ENCODE peak calls at places on chromosomes 2 and 18, in seven cellular contexts. N is tibial artery; C is A549; A is heart right ventricle; R is heart left ventricle; Q is CD8-positive, alpha-beta T cell; U is transverse colon. I is an unnamed sample.

GRCh38 chr2:84395819-84396218 is 63.3 kb downstream of the SUCLG1 start:
- DNase-seq in C (no peak), R (no peak), A (no peak), Q (no peak), U (no peak), N (no peak), I (no peak)

GRCh38 chr2:70696142-70696541 is 71.9 kb downstream of the ADD2 start:
- DNase-seq in N (peak; percentile 16), C (no peak), Q (no peak), R (no peak), A (no peak), U (no peak), I (no peak)

GRCh38 chr2:35510641-35511040 is 844.9 kb upstream of the CRIM1 start:
- DNase-seq in A (no peak), C (no peak), R (no peak), U (no peak), N (no peak), Q (no peak), I (no peak)

GRCh38 chr2:224546926-224547325 is 38.2 kb downstream of the CUL3 start:
- DNase-seq in N (no peak), Q (no peak), R (no peak), A (no peak), U (no peak), C (no peak), I (no peak)

GRCh38 chr2:225319872-225320271 is 79.6 kb upstream of the NYAP2 start:
- DNase-seq in Q (no peak), R (no peak), A (no peak), N (no peak), U (no peak), C (no peak), I (no peak)

GRCh38 chr18:8911408-8912340 is 190.8 kb upstream of the NDUFV2 start:
- DNase-seq in C (no peak), A (no peak), R (no peak), U (no peak), Q (no peak), N (no peak), I (no peak)

GRCh38 chr18:39596216-39596615 is 2030.6 kb upstream of the CELF4 start:
- DNase-seq in A (no peak), R (no peak), N (no peak), U (no peak), Q (no peak), C (no peak), I (no peak)

GRCh38 chr2:161033059-161033660 is 127.1 kb upstream of the TANK start:
- DNase-seq in U (no peak), A (no peak), Q (no peak), R (no peak), C (no peak), N (no peak), I (no peak)

GRCh38 chr2:10960606-10961489 is 49.1 kb downstream of the KCNF1 start:
- DNase-seq in R (no peak), C (no peak), Q (no peak), U (no peak), N (no peak), A (no peak), I (peak; percentile 70)

GRCh38 chr2:118371500-118371899 is 283.2 kb downstream of the INSIG2 start:
- DNase-seq in Q (no peak), U (no peak), R (no peak), A (no peak), N (no peak), C (peak; percentile 44), I (no peak)

GRCh38 chr2:28437918-28438317 is 45.3 kb downstream of the FOSL2 start:
- DNase-seq in U (no peak), A (no peak), N (peak; percentile 41), C (no peak), R (no peak), Q (no peak), I (no peak)

GRCh38 chr18:33761363-33761762 is 183.3 kb downstream of the ASXL3 start:
- DNase-seq in A (no peak), N (no peak), R (no peak), Q (no peak), U (no peak), C (peak; percentile 4), I (no peak)

GRCh38 chr18:3458952-3459853 is 9.2 kb downstream of the TGIF1 start:
- DNase-seq in N (no peak), U (no peak), C (peak; percentile 88), A (no peak), R (no peak), Q (no peak), I (no peak)

GRCh38 chr2:202286595-202286994 is 21.0 kb downstream of the NOP58 start:
- DNase-seq in R (no peak), A (no peak), Q (no peak), C (no peak), U (no peak), N (no peak), I (no peak)

GRCh38 chr2:218743072-218743471 is 32.4 kb downstream of the TTLL4 start:
- DNase-seq in U (no peak), R (no peak), C (no peak), Q (no peak), N (no peak), A (no peak), I (no peak)

GRCh38 chr2:32838949-32839348 is 107.8 kb upstream of the LTBP1 start:
- DNase-seq in N (no peak), U (no peak), C (no peak), Q (no peak), R (no peak), A (no peak), I (no peak)

GRCh38 chr18:9366126-9366714 is 31.6 kb downstream of the TWSG1 start:
- DNase-seq in U (peak; percentile 18), A (no peak), Q (no peak), R (peak; percentile 33), C (peak; percentile 35), N (no peak), I (no peak)

GRCh38 chr2:41853427-41854191 is 194.2 kb upstream of the PKDCC start:
- DNase-seq in N (no peak), R (peak; percentile 23), C (peak; percentile 77), Q (no peak), U (peak; percentile 51), A (no peak), I (no peak)

GRCh38 chr2:166539340-166540162 is 45.5 kb upstream of the SCN7A start:
- DNase-seq in C (peak; percentile 62), R (no peak), N (no peak), U (no peak), Q (no peak), A (no peak), I (no peak)

GRCh38 chr2:19719540-19719939 is 182.2 kb downstream of the TTC32 start:
- DNase-seq in N (no peak), Q (no peak), C (no peak), R (no peak), A (no peak), U (no peak), I (no peak)

GRCh38 chr2:71226391-71226964 is 425 bp downstream of the PAIP2B start:
- DNase-seq in R (peak; percentile 54), N (no peak), U (peak; percentile 70), Q (no peak), A (peak; percentile 51), C (no peak), I (peak; percentile 83)

GRCh38 chr2:215138466-215138865 is at the start of gene ABCA12:
- DNase-seq in A (no peak), Q (no peak), C (no peak), U (no peak), N (no peak), R (no peak), I (no peak)

GRCh38 chr2:237706257-237706656 is 78.9 kb downstream of the LRRFIP1 start:
- DNase-seq in Q (no peak), C (no peak), N (no peak), U (no peak), R (no peak), A (no peak), I (no peak)

GRCh38 chr2:227774011-227774624 is 28.4 kb downstream of the SCYGR8 start:
- DNase-seq in A (no peak), U (no peak), C (peak; percentile 26), N (no peak), R (no peak), Q (no peak), I (no peak)

DNA sequence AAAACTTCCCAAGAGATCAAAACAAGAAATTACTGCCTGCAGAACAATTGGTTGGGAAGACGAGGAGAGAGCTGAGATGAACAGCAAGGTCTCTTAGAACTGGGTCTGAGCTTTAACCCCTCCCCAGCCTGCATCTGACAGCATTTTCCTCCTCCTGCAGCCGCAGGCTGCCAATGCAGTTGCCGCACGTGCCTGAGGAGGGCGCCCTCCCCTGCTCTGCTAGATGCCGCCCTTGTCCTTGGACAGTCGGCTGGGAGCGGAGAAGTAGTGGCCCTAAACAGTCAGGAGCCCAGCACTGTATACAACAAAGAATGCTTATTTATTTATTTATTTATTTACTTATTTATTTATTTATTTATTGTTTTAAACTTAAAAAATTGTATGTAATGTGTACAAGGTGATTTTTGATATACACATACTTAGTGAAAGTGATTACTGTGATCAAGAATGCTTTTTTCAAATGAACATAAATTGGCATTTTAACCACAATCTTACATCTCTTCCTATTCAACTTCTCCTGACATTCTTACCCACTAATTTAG is 776.4 kb downstream of the TSN start:
- DNase-seq in Q (no peak), N (no peak), C (no peak), A (peak; percentile 10), U (no peak), R (no peak), I (no peak)
- TF ChIP-seq CTCF in Q (no peak), N (no peak), C (no peak), A (peak; percentile 28), U (no peak), R (no peak), I (no peak)

DNA sequence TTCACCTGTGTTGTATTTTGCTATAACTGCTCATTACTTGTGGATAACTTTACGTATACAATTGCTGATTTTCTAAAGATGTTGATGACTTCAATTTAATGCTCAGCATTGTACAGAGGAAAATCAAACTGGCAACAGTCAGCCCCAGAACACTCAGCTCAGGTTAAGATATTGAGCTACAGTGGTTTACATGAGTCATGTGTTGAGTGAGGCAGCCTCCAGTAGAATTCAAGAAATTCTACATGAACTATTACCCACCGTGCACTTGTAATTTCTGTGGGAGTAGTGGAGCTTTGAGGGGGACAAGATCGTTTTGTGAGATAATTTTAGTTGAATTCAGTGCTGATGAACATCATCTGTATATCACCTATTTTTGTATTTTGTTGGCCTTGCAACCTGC is 292.3 kb downstream of the ALPK2 start:
- DNase-seq in C (no peak), N (no peak), Q (no peak), A (no peak), R (no peak), U (no peak), I (no peak)
- H3K4me1 ChIP-seq in C (no peaks in the 10 kb centered on the region), N (no peaks in the 10 kb centered on the region), Q (no peaks in the 10 kb centered on the region), A (no peaks in the 10 kb centered on the region), R (peaks cover 17% of the 10 kb centered on the region), U (peaks cover 12% of the 10 kb centered on the region), I (peaks cover 5% of the 10 kb centered on the region)

GRCh38 chr2:121273116-121273515 is 11.9 kb downstream of the TFCP2L1 start:
- DNase-seq in R (no peak), N (no peak), U (peak; percentile 23), A (no peak), C (no peak), Q (no peak), I (no peak)
- H3K27ac ChIP-seq in R (no peak overlapping the region), N (no peak overlapping the region), U (no peak overlapping the region), A (no peak overlapping the region), C (no peak overlapping the region), Q (no peak overlapping the region), I (no peak overlapping the region)

DNA sequence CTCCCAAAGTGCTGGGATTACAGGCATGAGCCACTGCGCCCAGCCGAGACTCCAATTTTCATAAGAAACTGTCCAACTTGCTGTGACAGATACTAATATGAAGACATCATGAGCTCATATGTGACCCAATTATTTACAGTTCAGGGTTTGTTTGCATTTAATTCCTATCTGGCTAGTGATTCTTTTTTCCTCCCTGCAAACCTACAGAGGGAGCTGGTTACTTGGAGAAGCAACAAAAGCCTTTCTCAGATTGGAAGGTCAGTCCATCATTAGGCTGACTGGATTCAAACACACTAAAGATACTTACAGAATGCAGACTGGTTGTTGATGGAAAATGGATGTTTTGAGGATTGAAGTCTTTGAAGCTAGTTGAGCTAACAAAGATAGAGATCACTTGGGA is 176.4 kb downstream of the ANKRD44 start:
- DNase-seq in N (no peak), U (no peak), R (no peak), Q (no peak), A (no peak), C (peak; percentile 6), I (no peak)
- TF ChIP-seq CTCF in N (no peak), U (no peak), R (no peak), Q (no peak), A (no peak), C (no peak), I (no peak)

I was measured in kidney.